ENCODE peak calls at places on chromosomes 1 and 21, in seven cellular contexts. K, H, M, C, B, A and S are unnamed samples.
A peak's percentile ranks its signal among the peaks of the same experiment; 100 is the strongest.

GRCh38 chr21:45363921-45364463 is 41.0 kb upstream of the COL18A1 start:
- DNase-seq in A (no peak), M (peak; percentile 57), K (peak; percentile 99), H (peak; percentile 93), C (peak; percentile 62), B (peak; percentile 99), S (peak; percentile 93)

GRCh38 chr1:231241751-231242150 is 739 bp downstream of the GNPAT start:
- DNase-seq in H (peak; percentile 23), M (no peak), K (no peak), B (peak; percentile 29), C (no peak), A (no peak), S (no peak)

GRCh38 chr21:45613396-45613795 is 30.1 kb upstream of the PCBP3 start:
- DNase-seq in B (no peak), M (no peak), A (no peak), H (no peak), K (no peak), C (no peak), S (peak; percentile 48)

GRCh38 chr1:90045853-90046563 is 51.1 kb downstream of the ZNF326 start:
- DNase-seq in B (peak; percentile 20), K (peak; percentile 3), A (no peak), H (no peak), C (no peak), M (peak; percentile 33), S (no peak)

GRCh38 chr1:110185181-110185580 is 24.9 kb upstream of the KCNC4 start:
- DNase-seq in K (no peak), H (no peak), B (no peak), C (no peak), M (no peak), A (no peak), S (no peak)

GRCh38 chr1:171743014-171743870 is 1.4 kb upstream of the VAMP4 start:
- DNase-seq in H (peak; percentile 51), B (peak; percentile 67), A (no peak), K (peak; percentile 79), M (peak; percentile 41), C (no peak), S (no peak)

GRCh38 chr21:33230518-33231324 is 983 bp downstream of the IFNAR2 start:
- DNase-seq in C (no peak), A (peak; percentile 19), M (no peak), K (peak; percentile 61), H (peak; percentile 43), B (peak; percentile 57), S (peak; percentile 75)

GRCh38 chr21:24395320-24395933 is 1211.9 kb downstream of the MRPL39 start:
- DNase-seq in C (no peak), A (no peak), M (no peak), B (no peak), K (no peak), H (no peak), S (no peak)

GRCh38 chr1:84669831-84670230 is 20.4 kb downstream of the SSX2IP start:
- DNase-seq in H (no peak), A (no peak), K (peak; percentile 28), C (no peak), B (peak; percentile 24), M (no peak), S (no peak)

GRCh38 chr1:185108324-185108723 is 48.4 kb downstream of the TRMT1L start:
- DNase-seq in B (no peak), H (no peak), C (no peak), A (no peak), K (peak; percentile 3), M (no peak), S (no peak)

GRCh38 chr21:42118121-42118795 is 47.1 kb downstream of the UMODL1 start:
- DNase-seq in K (no peak), M (no peak), A (no peak), C (no peak), H (no peak), B (no peak), S (no peak)

GRCh38 chr1:203765029-203765837 is at the start of gene LAX1:
- DNase-seq in B (no peak), A (no peak), M (no peak), C (peak; percentile 53), H (no peak), K (no peak), S (no peak)

GRCh38 chr1:245560460-245560859 is 405.7 kb downstream of the KIF26B start:
- DNase-seq in M (no peak), A (no peak), C (no peak), K (no peak), B (no peak), H (no peak), S (no peak)

GRCh38 chr1:115411388-115412063 is 73.5 kb upstream of the NGF start:
- DNase-seq in M (no peak), K (peak; percentile 86), H (no peak), A (no peak), B (peak; percentile 83), C (no peak), S (no peak)

GRCh38 chr1:201614262-201615015 is 75.5 kb downstream of the NAV1 start:
- DNase-seq in B (no peak), K (no peak), M (no peak), H (no peak), C (no peak), A (no peak), S (no peak)

GRCh38 chr1:30446508-30446907 is 276.9 kb downstream of the MATN1 start:
- DNase-seq in B (no peak), A (no peak), K (no peak), C (no peak), M (no peak), H (no peak), S (no peak)